ENCODE peak calls at places on chromosomes 16 and 17, in six cellular contexts. W, V, Z, R, N and Y are unnamed samples.

GRCh38 chr17:76527430-76528111 is 9.9 kb downstream of the CYGB start:
- DNase-seq in W (peak), V (no peak), Z (peak), R (peak), N (no peak), Y (no peak)

GRCh38 chr17:32564325-32564724 is 77.5 kb downstream of the CDK5R1 start:
- DNase-seq in W (no peak), V (no peak), Z (peak), R (no peak), N (no peak), Y (no peak)

GRCh38 chr17:80827646-80828643 is 163.7 kb upstream of the CHMP6 start:
- DNase-seq in W (no peak), V (peak), Z (no peak), R (no peak), N (no peak), Y (no peak)

GRCh38 chr16:86099326-86099725 is 200.4 kb downstream of the IRF8 start:
- DNase-seq in W (no peak), V (no peak), Z (no peak), R (no peak), N (no peak), Y (no peak)

GRCh38 chr17:41334385-41334784 is 16.2 kb downstream of the KRT33A start:
- DNase-seq in W (no peak), V (no peak), Z (peak), R (no peak), N (no peak), Y (no peak)

GRCh38 chr16:83449861-83450260 is 357.9 kb upstream of the HSBP1 start:
- DNase-seq in W (no peak), V (no peak), Z (no peak), R (no peak), N (no peak), Y (no peak)

GRCh38 chr16:81480856-81481821 is 36.5 kb downstream of the CMIP start:
- DNase-seq in W (no peak), V (peak), Z (peak), R (peak), N (no peak), Y (no peak)

GRCh38 chr16:84532299-84532724 is 27.9 kb upstream of the MEAK7 start:
- DNase-seq in W (peak), V (no peak), Z (peak), R (peak), N (peak), Y (peak)

GRCh38 chr16:35906440-35906839 is 2447.0 kb downstream of the TP53TG3F start:
- DNase-seq in W (no peak), V (no peak), Z (no peak), R (no peak), N (no peak), Y (no peak)

GRCh38 chr16:49811630-49812334 is 44.1 kb downstream of the ZNF423 start:
- DNase-seq in W (no peak), V (no peak), Z (no peak), R (peak), N (no peak), Y (no peak)

GRCh38 chr16:77794586-77794985 is 6.2 kb downstream of the VAT1L start:
- DNase-seq in W (no peak), V (no peak), Z (no peak), R (no peak), N (no peak), Y (no peak)

GRCh38 chr17:75059369-75060345 is 12.6 kb downstream of the KCTD2 start:
- DNase-seq in W (no peak), V (peak), Z (no peak), R (no peak), N (peak), Y (no peak)

GRCh38 chr17:60720763-60721531 is 43.3 kb downstream of the BCAS3 start:
- DNase-seq in W (no peak), V (peak), Z (peak), R (no peak), N (peak), Y (peak)

GRCh38 chr16:69350536-69351133 is 951 bp downstream of the TMED6 start:
- DNase-seq in W (no peak), V (no peak), Z (no peak), R (no peak), N (no peak), Y (no peak)

DNA sequence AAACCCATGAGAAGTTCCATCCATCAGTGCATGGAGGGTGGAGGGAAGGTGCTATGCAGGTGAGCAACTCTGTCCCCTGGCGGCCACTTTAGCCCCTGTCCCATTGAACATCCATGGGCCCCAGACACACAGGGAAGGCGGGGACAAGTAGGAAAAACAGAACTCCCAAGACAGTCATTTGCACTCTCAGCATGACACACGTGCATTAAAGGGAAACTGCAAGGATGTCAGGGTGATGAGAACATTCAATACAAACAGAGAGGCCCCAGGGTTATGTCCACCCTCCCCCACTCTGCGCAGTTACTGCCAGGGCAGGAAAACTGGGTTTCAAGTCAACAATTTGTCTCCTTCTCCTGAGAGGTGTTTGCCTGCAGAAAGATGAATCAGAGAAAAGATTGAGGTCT is 44.0 kb upstream of the AKTIP start:
- DNase-seq in W (no peak), V (no peak), Z (peak), R (no peak), N (no peak), Y (no peak)
- TF ChIP-seq CTCF in W (no peak), V (no peak), Z (peak), R (no peak), N (no peak), Y (no peak)

DNA sequence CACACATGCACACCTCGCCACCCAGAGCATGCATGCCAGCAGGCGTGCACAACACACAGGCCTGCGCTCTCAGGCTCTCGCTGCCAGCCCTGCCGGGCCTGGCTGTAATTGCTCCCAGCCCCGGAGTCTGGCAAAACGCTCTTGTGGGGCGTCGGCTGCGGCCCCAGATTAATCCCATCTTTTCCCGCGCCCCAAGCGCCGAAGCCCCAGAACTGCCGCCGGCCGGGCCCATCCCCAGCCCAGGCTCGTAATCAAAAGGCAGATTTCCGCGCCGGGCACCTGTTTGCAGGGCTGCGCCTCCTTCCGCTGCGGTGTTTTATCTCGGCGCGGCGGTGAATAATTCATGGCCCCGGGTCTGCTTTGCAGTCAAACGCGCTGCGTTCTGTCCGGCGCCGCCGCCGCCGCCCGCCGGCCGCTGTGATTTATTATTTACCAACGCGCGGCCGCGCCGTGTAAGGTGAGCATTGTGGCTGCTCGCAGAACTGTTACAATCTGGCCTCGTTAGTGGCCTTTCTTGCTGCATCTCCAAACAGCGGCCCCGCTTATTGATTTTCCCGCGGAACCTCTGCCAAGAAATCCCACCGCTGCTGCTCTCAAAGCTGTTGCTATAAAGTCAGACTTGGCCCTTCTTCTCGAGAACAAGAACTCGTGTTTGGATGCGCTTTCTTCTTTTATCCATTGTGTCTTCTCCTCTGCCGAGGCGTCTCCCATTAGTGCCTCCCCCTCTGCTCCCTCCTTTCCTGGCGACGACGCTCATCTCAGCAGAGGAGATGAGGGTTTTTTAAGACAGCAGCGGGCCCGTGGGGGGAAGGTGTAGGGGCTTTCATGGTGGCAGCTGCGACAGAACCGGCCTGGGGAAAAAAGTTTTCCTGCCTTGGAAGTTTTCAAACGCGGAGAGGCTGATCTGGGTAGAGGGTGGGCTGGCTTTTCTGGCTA is 126.2 kb downstream of the IRX5 start:
- DNase-seq in W (no peak), V (no peak), Z (no peak), R (no peak), N (no peak), Y (no peak)
- TF ChIP-seq CTCF in W (no peak), V (no peak), Z (no peak), R (no peak), N (no peak), Y (no peak)

DNA sequence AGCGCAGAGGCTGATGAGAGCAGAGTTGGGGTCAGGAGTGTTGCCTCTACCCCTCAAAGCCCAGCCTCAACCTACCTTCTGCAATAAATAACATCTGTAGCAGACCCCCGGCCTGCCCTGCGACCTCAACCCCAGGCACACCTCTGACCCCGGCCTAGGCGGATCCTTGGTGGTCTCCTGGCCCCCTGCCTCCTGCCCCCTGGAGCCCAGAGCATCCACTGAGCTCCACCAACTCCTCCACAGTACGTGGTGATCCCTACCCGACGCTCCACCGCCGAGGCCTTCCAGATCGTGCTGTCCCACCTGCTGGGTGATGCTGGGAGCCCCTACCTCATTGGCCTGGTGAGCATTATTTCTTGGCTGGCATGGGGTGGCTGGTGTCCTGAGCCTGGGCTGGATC is 1.9 kb upstream of the LAT start:
- DNase-seq in W (no peak), V (no peak), Z (no peak), R (no peak), N (no peak), Y (no peak)
- TF ChIP-seq CTCF in W (no peak), V (no peak), Z (no peak), R (no peak), N (no peak), Y (no peak)

GRCh38 chr17:12342161-12342560 is 321.5 kb downstream of the MAP2K4 start:
- DNase-seq in W (no peak), V (peak), Z (no peak), R (no peak), N (no peak), Y (no peak)
- TF ChIP-seq CTCF in W (no peak), V (no peak), Z (no peak), R (no peak), N (no peak), Y (no peak)

DNA sequence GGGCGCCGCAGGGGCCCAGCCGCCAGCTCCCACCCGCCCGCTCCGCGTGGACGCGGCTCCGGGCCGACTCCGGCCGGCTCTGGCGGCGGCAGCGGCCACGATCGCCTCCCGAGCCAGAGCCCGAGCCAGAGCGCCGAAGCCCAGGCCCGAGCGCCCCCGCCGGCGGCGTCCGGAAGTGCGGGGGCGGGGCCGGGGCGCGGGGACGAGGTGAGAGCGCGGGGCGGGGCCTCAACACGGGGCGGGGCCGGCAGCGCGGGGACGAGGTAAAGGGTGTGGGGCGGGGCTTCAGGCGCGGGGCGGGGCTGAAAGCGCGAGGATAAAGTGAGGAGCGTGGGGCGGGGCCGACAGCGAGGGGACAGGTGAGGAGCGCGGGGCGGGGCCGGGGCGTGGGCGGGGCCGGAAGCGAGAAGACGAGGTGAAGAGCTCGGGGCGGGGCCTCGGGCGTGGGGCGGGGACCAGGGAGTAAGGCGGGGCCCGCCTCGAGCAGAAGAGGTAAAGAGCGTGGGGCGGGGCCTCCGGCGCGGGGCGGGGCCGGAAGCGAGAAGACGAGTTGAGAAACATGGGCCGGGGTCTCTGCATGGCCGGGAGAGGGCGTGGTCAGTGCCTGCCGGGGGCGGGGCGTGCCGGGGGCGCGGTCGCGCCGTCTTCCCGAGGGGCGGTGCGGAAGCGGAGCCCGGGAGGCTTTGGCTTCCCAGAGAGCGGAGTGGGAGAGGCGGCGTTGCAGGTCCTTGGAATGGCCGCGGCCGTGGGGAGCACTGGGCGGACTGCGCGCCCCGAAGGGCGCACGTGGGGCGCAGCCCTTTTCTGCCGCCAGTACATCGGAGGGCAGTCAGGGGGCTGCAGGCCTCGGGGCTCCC is at the start of gene AXIN1:
- DNase-seq in W (peak), V (peak), Z (peak), R (peak), N (peak), Y (peak)
- TF ChIP-seq CTCF in W (peak), V (no peak), Z (peak), R (peak), N (peak), Y (peak)